ENCODE peak calls at places on chromosomes 4 and X, in ten cellular contexts. J is fibroblast of lung; O is midbrain; I is stimulated activated CD4-positive, alpha-beta T cell treated with anti-CD3 and anti-CD28 coated beads, TNF-alpha, amount 100 ng/mL, for 4 hours; U is fibroblast of pulmonary artery; R is left colon; S is lower lobe of right lung; T is NCI-H226; B is ureter; K is PC-3. D is an unnamed sample.

GRCh38 chrX:126985027-126985426 is 165.5 kb downstream of the PRR32 start:
- DNase-seq in U (no peak), R (no peak), B (no peak), K (no peak), O (no peak), J (no peak), S (no peak), T (no peak), I (no peak), D (no peak)

GRCh38 chrX:107825698-107826285 is at the start of gene MID2:
- DNase-seq in R (peak), T (peak), S (peak), I (peak), B (peak), U (peak), O (no peak), J (peak), K (peak), D (peak)

GRCh38 chrX:150212672-150213480 is 150.2 kb upstream of the MAMLD1 start:
- DNase-seq in S (no peak), R (peak), I (no peak), B (no peak), O (no peak), J (no peak), U (peak), T (no peak), K (no peak), D (no peak)

GRCh38 chr4:55458164-55458563 is 62.4 kb downstream of the TMEM165 start:
- DNase-seq in I (no peak), U (no peak), K (peak), T (peak), B (no peak), O (no peak), J (peak), S (no peak), R (no peak), D (peak)

GRCh38 chrX:40176256-40176978 is 78.7 kb upstream of the BCOR start:
- DNase-seq in R (peak), S (peak), J (no peak), K (peak), T (no peak), O (peak), B (peak), I (peak), U (peak), D (peak)

GRCh38 chr4:155478336-155478825 is 101.6 kb upstream of the MAP9 start:
- DNase-seq in O (no peak), I (no peak), U (peak), T (no peak), B (no peak), S (no peak), R (no peak), K (peak), J (peak), D (no peak)

GRCh38 chr4:185304944-185305690 is 90.6 kb downstream of the LRP2BP start:
- DNase-seq in T (no peak), O (peak), U (peak), R (no peak), J (peak), S (peak), B (no peak), K (peak), I (no peak), D (peak)

GRCh38 chr4:51906167-51906647 is 63.3 kb downstream of the DCUN1D4 start:
- DNase-seq in R (no peak), T (no peak), U (peak), I (no peak), K (peak), B (no peak), S (no peak), J (no peak), O (no peak), D (no peak)

GRCh38 chr4:109015413-109015810 is 252.6 kb upstream of the ETNPPL start:
- DNase-seq in B (no peak), I (no peak), T (no peak), O (no peak), U (no peak), S (no peak), J (no peak), K (no peak), R (no peak), D (no peak)

GRCh38 chr4:98794565-98795205 is 134.2 kb downstream of the EIF4E start:
- DNase-seq in I (peak), U (peak), T (peak), R (no peak), B (no peak), J (no peak), K (peak), S (no peak), O (no peak), D (no peak)

GRCh38 chrX:134025986-134026731 is 40.8 kb upstream of the GPC3 start:
- DNase-seq in O (no peak), I (no peak), U (no peak), S (no peak), R (no peak), T (no peak), K (no peak), J (no peak), B (no peak), D (no peak)

GRCh38 chr4:8642651-8643321 is 50.2 kb downstream of the CPZ start:
- DNase-seq in O (no peak), S (peak), R (no peak), B (no peak), U (no peak), K (no peak), J (no peak), T (no peak), I (no peak), D (no peak)

GRCh38 chr4:85147481-85148076 is 181.1 kb upstream of the WDFY3 start:
- DNase-seq in J (peak), I (no peak), T (no peak), K (peak), S (peak), U (peak), O (peak), B (no peak), R (peak), D (peak)

GRCh38 chrX:19814240-19814639 is 73.2 kb downstream of the SH3KBP1 start:
- DNase-seq in K (no peak), O (no peak), J (no peak), B (no peak), I (no peak), R (no peak), S (peak), U (no peak), T (no peak), D (no peak)

GRCh38 chr4:11230888-11231287 is 197.8 kb downstream of the HS3ST1 start:
- DNase-seq in R (no peak), B (no peak), I (no peak), U (no peak), S (no peak), T (no peak), K (no peak), O (no peak), J (no peak), D (no peak)

D was measured in ACHN.